ENCODE peak calls at places on chromosomes 12 and 14, in ten cellular contexts. T is heart left ventricle, Q is heart right ventricle, Z is Caco-2, P is astrocyte, O is GM06990, Y is bronchial epithelial cell, E is cardiac fibroblast, U is lower leg skin, J is kidney. H is an unnamed sample.

GRCh38 chr14:90281766-90282165 is 25.4 kb downstream of the PSMC1 start:
- DNase-seq in T (no peak), Q (no peak), Z (no peak), P (peak; percentile 35), O (no peak), Y (peak; percentile 8), E (no peak), U (no peak), J (no peak), H (no peak)

GRCh38 chr12:131159660-131160059 is 206.0 kb downstream of the ADGRD1 start:
- DNase-seq in T (no peak), Q (no peak), Z (no peak), P (no peak), O (no peak), Y (no peak), E (no peak), U (no peak), J (no peak), H (no peak)

GRCh38 chr12:124419292-124420040 is 124.6 kb downstream of the RFLNA start:
- DNase-seq in T (no peak), Q (no peak), Z (no peak), P (no peak), O (no peak), Y (no peak), E (no peak), U (no peak), J (no peak), H (no peak)

GRCh38 chr14:30410986-30411385 is 148.0 kb upstream of the G2E3 start:
- DNase-seq in T (no peak), Q (no peak), Z (no peak), P (no peak), O (no peak), Y (no peak), E (no peak), U (no peak), J (no peak), H (no peak)

GRCh38 chr12:15892645-15893259 is 10.6 kb downstream of the STRAP start:
- DNase-seq in T (no peak), Q (no peak), Z (no peak), P (no peak), O (no peak), Y (no peak), E (no peak), U (no peak), J (no peak), H (no peak)

GRCh38 chr14:63633801-63634200 is 7.9 kb downstream of the WDR89 start:
- DNase-seq in T (no peak), Q (no peak), Z (no peak), P (no peak), O (no peak), Y (no peak), E (peak; percentile 24), U (no peak), J (no peak), H (no peak)

GRCh38 chr14:70821916-70822705 is 12.8 kb upstream of the MAP3K9 start:
- DNase-seq in T (peak; percentile 64), Q (peak; percentile 53), Z (peak; percentile 45), P (peak; percentile 54), O (peak; percentile 60), Y (no peak), E (peak; percentile 58), U (peak; percentile 90), J (peak; percentile 89), H (no peak)

GRCh38 chr14:88209273-88209672 is 113.8 kb downstream of the KCNK10 start:
- DNase-seq in T (no peak), Q (no peak), Z (no peak), P (no peak), O (peak; percentile 76), Y (no peak), E (no peak), U (no peak), J (peak; percentile 64), H (no peak)

GRCh38 chr14:73168691-73169090 is 32.4 kb downstream of the PSEN1 start:
- DNase-seq in T (no peak), Q (no peak), Z (no peak), P (no peak), O (no peak), Y (no peak), E (no peak), U (peak; percentile 65), J (no peak), H (no peak)

GRCh38 chr12:120692524-120693033 is 5.6 kb downstream of the MLEC start:
- DNase-seq in T (no peak), Q (no peak), Z (no peak), P (no peak), O (no peak), Y (no peak), E (no peak), U (no peak), J (no peak), H (no peak)

GRCh38 chr14:75393794-75394193 is 34.0 kb upstream of the JDP2 start:
- DNase-seq in T (no peak), Q (no peak), Z (no peak), P (no peak), O (no peak), Y (no peak), E (no peak), U (peak; percentile 73), J (no peak), H (no peak)

GRCh38 chr12:29425722-29426121 is 44.8 kb upstream of the ERGIC2 start:
- DNase-seq in T (no peak), Q (no peak), Z (no peak), P (no peak), O (no peak), Y (peak; percentile 26), E (peak; percentile 35), U (no peak), J (no peak), H (no peak)

GRCh38 chr12:25957898-25958253 is 606 bp upstream of the RASSF8 start:
- DNase-seq in T (no peak), Q (no peak), Z (no peak), P (peak; percentile 77), O (no peak), Y (peak; percentile 86), E (peak; percentile 86), U (no peak), J (no peak), H (peak; percentile 59)

GRCh38 chr12:52320784-52321400 is at the start of gene KRT83:
- DNase-seq in T (no peak), Q (no peak), Z (no peak), P (no peak), O (no peak), Y (no peak), E (no peak), U (peak; percentile 71), J (peak; percentile 41), H (no peak)

GRCh38 chr14:69043598-69044267 is 64.6 kb upstream of the ACTN1 start:
- DNase-seq in T (peak; percentile 32), Q (peak; percentile 33), Z (no peak), P (peak; percentile 86), O (no peak), Y (peak; percentile 41), E (peak; percentile 82), U (no peak), J (no peak), H (no peak)

GRCh38 chr14:69041783-69042182 is 62.7 kb upstream of the ACTN1 start:
- DNase-seq in T (no peak), Q (no peak), Z (no peak), P (no peak), O (no peak), Y (no peak), E (no peak), U (no peak), J (no peak), H (no peak)

GRCh38 chr14:69044296-69044695 is 65.2 kb upstream of the ACTN1 start:
- DNase-seq in T (no peak), Q (no peak), Z (no peak), P (no peak), O (no peak), Y (no peak), E (no peak), U (no peak), J (no peak), H (no peak)

GRCh38 chr14:69043007-69043444 is 63.9 kb upstream of the ACTN1 start:
- DNase-seq in T (peak; percentile 56), Q (no peak), Z (no peak), P (no peak), O (no peak), Y (no peak), E (peak; percentile 34), U (peak; percentile 89), J (no peak), H (no peak)

GRCh38 chr14:69042309-69043006 is 63.4 kb upstream of the ACTN1 start:
- DNase-seq in T (no peak), Q (no peak), Z (no peak), P (no peak), O (no peak), Y (no peak), E (no peak), U (no peak), J (no peak), H (no peak)
- TF ChIP-seq CTCF in T (no peak), Q (no peak), Z (no peak), P (no peak), O (no peak), Y (no peak), E (no peak), U (no peak), J (no peak), H (no peak)

GRCh38 chr12:93167841-93168492 is 209.8 kb upstream of the NUDT4 start:
- DNase-seq in T (no peak), Q (no peak), Z (no peak), P (peak; percentile 46), O (peak; percentile 71), Y (no peak), E (peak; percentile 54), U (no peak), J (no peak), H (no peak)
- H3K4me3 ChIP-seq in T (peak overlapping the region; percentile 54), Q (peak overlapping the region; percentile 36), Z (peak overlapping the region; percentile 28), P (peak overlapping the region; percentile 69), O (peak overlapping the region; percentile 63), Y (peak overlapping the region; percentile 19), E (peak overlapping the region; percentile 26), U (no peak overlapping the region), J (peak overlapping the region; percentile 66), H (peak overlapping the region; percentile 29)

DNA sequence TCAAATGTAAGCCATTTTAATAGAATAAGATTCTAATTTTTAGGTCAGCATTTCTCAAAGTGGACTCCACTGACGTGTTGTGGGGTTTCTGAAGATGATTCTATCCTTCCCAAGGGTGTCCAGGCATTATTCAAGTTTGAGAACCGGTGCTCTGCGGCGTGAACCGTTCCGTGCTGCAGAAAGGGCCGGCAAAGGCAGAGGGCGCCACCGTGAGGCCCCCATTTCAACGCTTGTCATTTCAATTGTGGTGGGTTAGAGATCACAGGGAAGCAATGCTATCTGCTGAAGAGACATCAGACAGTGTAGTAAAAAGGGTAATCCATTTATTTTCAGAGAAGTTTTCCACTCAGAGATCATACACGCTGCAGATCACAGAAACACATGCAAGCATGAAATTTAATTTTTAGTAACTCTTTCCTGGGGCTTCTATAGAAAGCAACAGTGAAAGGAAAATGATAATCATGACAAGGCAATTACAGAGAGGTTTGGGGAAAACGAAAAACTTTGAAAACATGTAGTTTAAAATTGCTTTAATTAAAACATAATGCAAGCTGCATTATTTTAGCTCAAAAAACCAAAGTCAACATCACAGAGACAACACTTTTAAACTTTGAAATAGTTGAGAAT is 201.7 kb downstream of the EXOC5 start:
- DNase-seq in T (no peak), Q (no peak), Z (peak; percentile 54), P (no peak), O (peak; percentile 9), Y (peak; percentile 10), E (peak; percentile 25), U (no peak), J (no peak), H (no peak)
- TF ChIP-seq CTCF in T (peak; percentile 47), Q (peak; percentile 46), Z (peak; percentile 84), P (peak; percentile 39), O (peak; percentile 84), Y (peak; percentile 57), E (peak; percentile 64), U (no peak), J (peak; percentile 47), H (peak; percentile 59)

GRCh38 chr12:80709811-80710726 is 2.6 kb downstream of the MYF6 start:
- DNase-seq in T (no peak), Q (no peak), Z (no peak), P (no peak), O (no peak), Y (no peak), E (no peak), U (no peak), J (no peak), H (no peak)
- H3K4me3 ChIP-seq in T (no peak overlapping the region), Q (no peak overlapping the region), Z (no peak overlapping the region), P (no peak overlapping the region), O (no peak overlapping the region), Y (no peak overlapping the region), E (no peak overlapping the region), U (no peak overlapping the region), J (no peak overlapping the region), H (no peak overlapping the region)